ENCODE peak calls at places on chromosomes 6 and 20, in ten cellular contexts. C, X, L, Z, V, R, Q, D, M and K are unnamed samples. For H3K4me1, the result is how much of the 10 kb centered on the place peaks cover.

GRCh38 chr6:1595271-1596087 is 14.2 kb upstream of the FOXC1 start:
- DNase-seq in C (no peak), X (no peak), L (no peak), Z (no peak), V (no peak), R (no peak), Q (no peak), D (no peak), M (no peak), K (no peak)

GRCh38 chr6:9439931-9440330 is 974.9 kb downstream of the TFAP2A start:
- DNase-seq in C (no peak), X (no peak), L (no peak), Z (no peak), V (no peak), R (no peak), Q (no peak), D (no peak), M (no peak), K (no peak)

GRCh38 chr6:156767603-156768467 is 9.3 kb upstream of the ARID1B start:
- DNase-seq in C (no peak), X (no peak), L (no peak), Z (no peak), V (no peak), R (no peak), Q (no peak), D (no peak), M (no peak), K (no peak)

GRCh38 chr6:74519172-74519571 is 686.7 kb downstream of the COL12A1 start:
- DNase-seq in C (peak), X (no peak), L (no peak), Z (no peak), V (no peak), R (no peak), Q (peak), D (no peak), M (no peak), K (no peak)

GRCh38 chr6:293185-294174 is 1.2 kb downstream of the DUSP22 start:
- DNase-seq in C (no peak), X (no peak), L (no peak), Z (no peak), V (no peak), R (no peak), Q (no peak), D (peak), M (peak), K (peak)

GRCh38 chr6:133502451-133503259 is 261.5 kb downstream of the EYA4 start:
- DNase-seq in C (peak), X (no peak), L (no peak), Z (no peak), V (no peak), R (no peak), Q (no peak), D (peak), M (peak), K (peak)

GRCh38 chr6:106527111-106527510 is 102.2 kb downstream of the RTN4IP1 start:
- DNase-seq in C (no peak), X (no peak), L (no peak), Z (no peak), V (no peak), R (no peak), Q (no peak), D (no peak), M (no peak), K (no peak)

GRCh38 chr6:90190752-90191393 is 105.8 kb downstream of the BACH2 start:
- DNase-seq in C (no peak), X (no peak), L (no peak), Z (no peak), V (no peak), R (no peak), Q (no peak), D (no peak), M (no peak), K (no peak)

GRCh38 chr6:33683051-33683571 is 28.4 kb downstream of the UQCC2 start:
- DNase-seq in C (no peak), X (no peak), L (no peak), Z (no peak), V (no peak), R (no peak), Q (no peak), D (no peak), M (no peak), K (peak)

GRCh38 chr6:108133594-108134179 is 32.1 kb upstream of the NR2E1 start:
- DNase-seq in C (peak), X (peak), L (peak), Z (peak), V (peak), R (no peak), Q (peak), D (peak), M (no peak), K (peak)

GRCh38 chr6:51934098-51934497 is 153.3 kb downstream of the PKHD1 start:
- DNase-seq in C (no peak), X (no peak), L (no peak), Z (no peak), V (no peak), R (peak), Q (peak), D (no peak), M (no peak), K (no peak)

GRCh38 chr6:41917528-41917927 is 3.4 kb downstream of the MED20 start:
- DNase-seq in C (peak), X (no peak), L (no peak), Z (no peak), V (no peak), R (no peak), Q (peak), D (no peak), M (no peak), K (no peak)

GRCh38 chr6:3871511-3871910 is 22.3 kb downstream of the FAM50B start:
- DNase-seq in C (no peak), X (no peak), L (no peak), Z (no peak), V (no peak), R (no peak), Q (no peak), D (no peak), M (no peak), K (no peak)

GRCh38 chr20:24672886-24673677 is 203.7 kb downstream of the SYNDIG1 start:
- DNase-seq in C (peak), X (peak), L (no peak), Z (no peak), V (no peak), R (no peak), Q (peak), D (no peak), M (no peak), K (no peak)

GRCh38 chr6:106334646-106335448 is 9.3 kb upstream of the ATG5 start:
- DNase-seq in C (peak), X (peak), L (peak), Z (peak), V (peak), R (peak), Q (peak), D (no peak), M (no peak), K (peak)

GRCh38 chr6:157990321-157991066 is 8.8 kb downstream of the SYNJ2 start:
- DNase-seq in C (no peak), X (no peak), L (no peak), Z (no peak), V (no peak), R (no peak), Q (no peak), D (no peak), M (no peak), K (no peak)

GRCh38 chr6:132298344-132298949 is 102.8 kb downstream of the MOXD1 start:
- DNase-seq in C (peak), X (no peak), L (no peak), Z (peak), V (no peak), R (peak), Q (peak), D (no peak), M (peak), K (peak)

GRCh38 chr6:63529498-63529897 is 42.8 kb upstream of the LOC128125822 start:
- DNase-seq in C (no peak), X (no peak), L (no peak), Z (no peak), V (no peak), R (no peak), Q (no peak), D (no peak), M (no peak), K (no peak)

GRCh38 chr6:273441-274111 is 18.7 kb upstream of the DUSP22 start:
- DNase-seq in C (peak), X (no peak), L (no peak), Z (no peak), V (no peak), R (no peak), Q (no peak), D (no peak), M (no peak), K (no peak)

GRCh38 chr6:47836639-47837038 is 54.8 kb downstream of the OPN5 start:
- DNase-seq in C (no peak), X (no peak), L (no peak), Z (no peak), V (no peak), R (no peak), Q (no peak), D (no peak), M (no peak), K (no peak)

GRCh38 chr6:47836046-47836445 is 54.2 kb downstream of the OPN5 start:
- DNase-seq in C (no peak), X (no peak), L (no peak), Z (no peak), V (no peak), R (no peak), Q (no peak), D (no peak), M (no peak), K (no peak)

GRCh38 chr6:47844881-47845280 is 63.0 kb downstream of the OPN5 start:
- DNase-seq in C (no peak), X (no peak), L (no peak), Z (no peak), V (no peak), R (no peak), Q (no peak), D (no peak), M (no peak), K (no peak)

DNA sequence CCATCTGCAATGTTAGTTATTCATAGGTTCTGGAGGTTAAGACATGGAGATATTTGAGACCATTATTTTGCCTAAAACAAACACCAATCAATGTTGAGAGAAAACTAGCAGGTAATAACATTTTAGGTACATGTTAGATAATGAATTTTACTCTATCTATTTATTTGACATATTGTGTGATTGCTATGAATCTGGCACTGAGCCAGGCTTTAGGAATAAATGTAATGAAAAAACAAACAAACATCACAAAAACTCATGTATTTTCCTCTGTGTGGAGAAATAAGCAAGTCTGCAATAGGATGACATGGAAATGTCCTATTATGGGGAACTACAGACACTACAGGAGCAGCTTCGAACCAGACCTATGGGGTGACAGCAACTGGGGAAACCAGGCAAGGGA is 57.8 kb downstream of the OPN5 start:
- DNase-seq in C (no peak), X (no peak), L (no peak), Z (no peak), V (no peak), R (no peak), Q (no peak), D (no peak), M (no peak), K (no peak)
- H3K27ac ChIP-seq in C (no peak), X (no peak), L (no peak), Z (no peak), V (no peak), R (no peak), Q (no peak), D (no peak), M (no peak), K (no peak)

GRCh38 chr20:63955281-63955845 is 853 bp downstream of the UCKL1 start:
- DNase-seq in C (peak), X (no peak), L (no peak), Z (no peak), V (no peak), R (no peak), Q (no peak), D (no peak), M (no peak), K (peak)

GRCh38 chr20:63955846-63956663 is at the start of gene UCKL1:
- DNase-seq in C (peak), X (peak), L (peak), Z (peak), V (peak), R (no peak), Q (peak), D (peak), M (peak), K (peak)

GRCh38 chr20:63952210-63952535 is 4.0 kb downstream of the UCKL1 start:
- DNase-seq in C (no peak), X (no peak), L (no peak), Z (no peak), V (no peak), R (no peak), Q (no peak), D (no peak), M (no peak), K (peak)

GRCh38 chr20:63952769-63953168 is 3.4 kb downstream of the UCKL1 start:
- DNase-seq in C (no peak), X (no peak), L (no peak), Z (no peak), V (no peak), R (no peak), Q (no peak), D (no peak), M (no peak), K (peak)

DNA sequence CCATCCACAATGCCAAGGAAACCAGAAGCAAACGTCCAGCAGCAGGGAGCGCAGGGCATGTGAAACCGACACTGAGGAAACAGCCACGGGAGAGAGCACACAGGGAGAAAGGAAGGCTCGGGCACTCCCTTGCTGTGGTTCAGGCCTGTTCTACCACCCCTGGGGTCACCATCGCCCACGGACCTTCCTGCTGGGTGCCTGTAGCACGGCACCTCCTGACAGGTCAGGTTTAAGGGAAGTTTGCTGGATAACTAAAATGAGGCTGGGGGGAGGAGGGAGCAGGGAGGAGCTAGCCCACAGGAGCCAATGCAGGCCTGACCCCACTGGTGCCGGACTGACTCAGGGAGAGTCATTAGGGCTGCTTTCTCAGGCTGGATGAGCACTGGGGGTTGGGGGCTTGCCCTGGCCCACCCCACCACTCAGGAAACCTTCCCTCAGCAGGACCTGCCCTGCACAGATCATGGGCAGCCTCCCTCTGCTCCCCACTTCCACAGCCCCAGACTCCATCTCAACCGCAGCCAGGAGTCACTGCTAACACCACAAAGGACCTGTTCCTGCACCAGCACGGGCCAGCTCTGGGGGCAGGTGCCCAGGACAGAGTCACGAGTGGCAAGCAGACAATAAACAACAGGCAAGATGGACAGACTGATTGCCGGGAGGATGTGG is 2.3 kb downstream of the UCKL1 start:
- DNase-seq in C (no peak), X (no peak), L (no peak), Z (no peak), V (no peak), R (no peak), Q (no peak), D (no peak), M (no peak), K (no peak)
- H3K4me1 ChIP-seq in C (under half), X (under half), L (under half), Z (half or more), V (under half), R (under half), Q (under half), D (half or more), M (under half), K (under half)

GRCh38 chr6:16758163-16758975 is 2.9 kb downstream of the ATXN1 start:
- DNase-seq in C (peak), X (no peak), L (no peak), Z (no peak), V (peak), R (no peak), Q (no peak), D (no peak), M (no peak), K (peak)
- H3K4me3 ChIP-seq in C (peak), X (peak), L (peak), Z (peak), V (peak), R (no peak), Q (peak), D (peak), M (peak), K (peak)

GRCh38 chr6:24990227-24990843 is 54.6 kb upstream of the RIPOR2 start:
- DNase-seq in C (peak), X (no peak), L (no peak), Z (no peak), V (no peak), R (no peak), Q (no peak), D (no peak), M (no peak), K (no peak)

GRCh38 chr6:24985313-24985712 is 49.6 kb upstream of the RIPOR2 start:
- DNase-seq in C (no peak), X (no peak), L (no peak), Z (no peak), V (peak), R (no peak), Q (no peak), D (no peak), M (no peak), K (no peak)

GRCh38 chr6:24990944-24991747 is 55.4 kb upstream of the RIPOR2 start:
- DNase-seq in C (no peak), X (no peak), L (no peak), Z (no peak), V (no peak), R (no peak), Q (no peak), D (no peak), M (no peak), K (no peak)

GRCh38 chr6:24988562-24988961 is 52.8 kb upstream of the RIPOR2 start:
- DNase-seq in C (no peak), X (no peak), L (no peak), Z (no peak), V (no peak), R (no peak), Q (no peak), D (no peak), M (no peak), K (no peak)

DNA sequence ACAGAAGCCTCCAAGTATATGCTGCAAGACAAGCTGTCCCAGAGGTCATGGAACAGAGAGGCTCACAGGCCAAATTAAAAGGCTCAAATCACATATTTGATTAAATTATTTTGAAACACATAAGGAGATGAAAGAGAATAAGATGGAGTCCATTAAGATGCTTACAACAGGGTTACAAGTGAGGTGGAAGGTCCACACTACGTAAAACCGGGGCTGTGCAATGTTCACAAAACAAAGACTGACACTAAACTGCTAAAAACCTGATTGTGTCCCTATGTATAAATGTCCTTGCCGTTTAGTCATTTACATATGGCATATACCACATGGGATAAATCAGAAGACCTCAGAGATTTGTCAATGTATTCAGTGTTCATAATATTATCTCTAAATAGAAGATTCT is 51.7 kb upstream of the RIPOR2 start:
- DNase-seq in C (no peak), X (no peak), L (no peak), Z (no peak), V (no peak), R (no peak), Q (no peak), D (no peak), M (no peak), K (no peak)
- H3K27ac ChIP-seq in C (no peak), X (no peak), L (no peak), Z (no peak), V (no peak), R (no peak), Q (no peak), D (no peak), M (no peak), K (no peak)

GRCh38 chr6:15346315-15346714 is 100.4 kb downstream of the JARID2 start:
- DNase-seq in C (no peak), X (no peak), L (no peak), Z (no peak), V (no peak), R (no peak), Q (no peak), D (no peak), M (no peak), K (no peak)
- H3K4me1 ChIP-seq in C (under half), X (under half), L (under half), Z (under half), V (under half), R (under half), Q (under half), D (under half), M (under half), K (under half)

DNA sequence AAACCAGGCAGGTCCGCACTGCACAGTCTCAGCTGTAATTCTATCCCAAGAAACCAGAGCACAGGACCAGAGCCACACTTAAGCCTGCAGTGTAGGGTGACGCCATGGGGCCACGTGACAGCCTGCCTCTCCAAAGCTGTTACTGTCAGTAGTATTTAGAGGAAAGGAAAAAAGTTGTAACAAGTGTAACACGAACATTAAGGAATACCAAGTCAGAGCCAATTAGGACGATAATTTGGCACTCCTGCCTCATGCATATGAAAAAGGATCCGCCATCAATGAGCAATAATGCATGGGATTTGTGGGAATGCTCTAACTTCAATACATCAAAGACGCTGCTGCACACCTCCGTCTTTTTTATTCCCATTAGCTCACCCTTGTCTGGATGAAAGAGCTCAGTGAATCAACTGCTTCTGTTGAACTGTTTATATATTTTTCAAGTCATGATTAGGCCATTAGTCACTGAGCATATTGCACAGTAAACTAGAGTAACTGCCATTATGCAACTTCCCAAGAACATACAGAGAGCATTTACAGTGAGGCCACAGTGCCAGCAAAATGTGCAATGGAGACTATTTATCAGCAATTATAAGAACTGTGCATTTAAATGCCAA is 79.9 kb downstream of the ATXN1 start:
- DNase-seq in C (peak), X (no peak), L (no peak), Z (no peak), V (no peak), R (no peak), Q (peak), D (peak), M (no peak), K (no peak)
- H3K4me3 ChIP-seq in C (no peak), X (no peak), L (no peak), Z (no peak), V (no peak), R (no peak), Q (no peak), D (peak), M (no peak), K (no peak)